ENCODE peak calls at places on chromosomes 3 and 15, in five cellular contexts. One of them, this sample, is unnamed.

GRCh38 chr3:136546718-136547117 is 205.5 kb downstream of the STAG1 start:
- DNase-seq in HCT116: peak
- DNase-seq in HepG2: no peak
- DNase-seq in H1: no peak
- DNase-seq in GM12878: no peak
- DNase-seq in this sample: no peak

GRCh38 chr15:85168642-85169173 is 187.1 kb downstream of the PDE8A start:
- DNase-seq in HCT116: peak
- DNase-seq in HepG2: peak
- DNase-seq in H1: peak
- DNase-seq in GM12878: no peak
- DNase-seq in this sample: peak

GRCh38 chr3:158102219-158102612 is 4.0 kb downstream of the SHOX2 start:
- DNase-seq in HCT116: no peak
- DNase-seq in HepG2: no peak
- DNase-seq in H1: no peak
- DNase-seq in GM12878: no peak
- DNase-seq in this sample: no peak

GRCh38 chr3:71461749-71462483 is 121.6 kb downstream of the FOXP1 start:
- DNase-seq in HCT116: no peak
- DNase-seq in HepG2: no peak
- DNase-seq in H1: no peak
- DNase-seq in GM12878: no peak
- DNase-seq in this sample: no peak

GRCh38 chr3:53243165-53243564 is 12.7 kb downstream of the TKT start:
- DNase-seq in HCT116: no peak
- DNase-seq in HepG2: no peak
- DNase-seq in H1: no peak
- DNase-seq in GM12878: no peak
- DNase-seq in this sample: no peak

GRCh38 chr3:62558549-62559112 is 185.3 kb upstream of the FEZF2 start:
- DNase-seq in HCT116: no peak
- DNase-seq in HepG2: peak
- DNase-seq in H1: peak
- DNase-seq in GM12878: no peak
- DNase-seq in this sample: peak

GRCh38 chr3:48826451-48826850 is 21.2 kb downstream of the PRKAR2A start:
- DNase-seq in HCT116: no peak
- DNase-seq in HepG2: no peak
- DNase-seq in H1: no peak
- DNase-seq in GM12878: no peak
- DNase-seq in this sample: no peak

GRCh38 chr3:141370065-141370533 is 1.8 kb downstream of the ZBTB38 start:
- DNase-seq in HCT116: peak
- DNase-seq in HepG2: peak
- DNase-seq in H1: no peak
- DNase-seq in GM12878: peak
- DNase-seq in this sample: peak

GRCh38 chr3:115325539-115325938 is 178.5 kb upstream of the ZBTB20 start:
- DNase-seq in HCT116: no peak
- DNase-seq in HepG2: peak
- DNase-seq in H1: peak
- DNase-seq in GM12878: no peak
- DNase-seq in this sample: peak

GRCh38 chr3:9204253-9205005 is 45.0 kb downstream of the SRGAP3 start:
- DNase-seq in HCT116: no peak
- DNase-seq in HepG2: peak
- DNase-seq in H1: no peak
- DNase-seq in GM12878: no peak
- DNase-seq in this sample: peak

GRCh38 chr3:129623447-129624118 is 17.1 kb upstream of the PLXND1 start:
- DNase-seq in HCT116: no peak
- DNase-seq in HepG2: no peak
- DNase-seq in H1: no peak
- DNase-seq in GM12878: no peak
- DNase-seq in this sample: no peak

GRCh38 chr3:131072845-131073244 is 46.2 kb downstream of the NEK11 start:
- DNase-seq in HCT116: no peak
- DNase-seq in HepG2: no peak
- DNase-seq in H1: no peak
- DNase-seq in GM12878: no peak
- DNase-seq in this sample: no peak

GRCh38 chr15:96334017-96334704 is 3.7 kb downstream of the NR2F2 start:
- DNase-seq in HCT116: no peak
- DNase-seq in HepG2: no peak
- DNase-seq in H1: peak
- DNase-seq in GM12878: no peak
- DNase-seq in this sample: peak

GRCh38 chr3:16060358-16060852 is 114.1 kb upstream of the GALNT15 start:
- DNase-seq in HCT116: peak
- DNase-seq in HepG2: peak
- DNase-seq in H1: no peak
- DNase-seq in GM12878: no peak
- DNase-seq in this sample: peak

GRCh38 chr3:30188713-30189112 is 417.7 kb upstream of the TGFBR2 start:
- DNase-seq in HCT116: no peak
- DNase-seq in HepG2: no peak
- DNase-seq in H1: no peak
- DNase-seq in GM12878: no peak
- DNase-seq in this sample: no peak

GRCh38 chr15:59751552-59752413 is 62.7 kb upstream of the BNIP2 start:
- DNase-seq in HCT116: peak
- DNase-seq in HepG2: peak
- DNase-seq in H1: no peak
- DNase-seq in GM12878: no peak
- DNase-seq in this sample: peak

GRCh38 chr3:32969656-32970055 is 18.2 kb downstream of the CCR4 start:
- DNase-seq in HCT116: no peak
- DNase-seq in HepG2: peak
- DNase-seq in H1: no peak
- DNase-seq in GM12878: no peak
- DNase-seq in this sample: peak

GRCh38 chr15:67068724-67069400 is 3.5 kb downstream of the SMAD3 start:
- DNase-seq in HCT116: no peak
- DNase-seq in HepG2: no peak
- DNase-seq in H1: no peak
- DNase-seq in GM12878: no peak
- DNase-seq in this sample: no peak

GRCh38 chr15:38609097-38609738 is 44.6 kb upstream of the RASGRP1 start:
- DNase-seq in HCT116: no peak
- DNase-seq in HepG2: no peak
- DNase-seq in H1: no peak
- DNase-seq in GM12878: no peak
- DNase-seq in this sample: no peak

GRCh38 chr15:80747317-80748053 is 31.7 kb upstream of the CEMIP start:
- DNase-seq in HCT116: no peak
- DNase-seq in HepG2: no peak
- DNase-seq in H1: no peak
- DNase-seq in GM12878: no peak
- DNase-seq in this sample: no peak

GRCh38 chr3:66486187-66486586 is 14.6 kb downstream of the LRIG1 start:
- DNase-seq in HCT116: no peak
- DNase-seq in HepG2: no peak
- DNase-seq in H1: no peak
- DNase-seq in GM12878: no peak
- DNase-seq in this sample: no peak

GRCh38 chr3:66487475-66487874 is 13.3 kb downstream of the LRIG1 start:
- DNase-seq in HCT116: no peak
- DNase-seq in HepG2: no peak
- DNase-seq in H1: no peak
- DNase-seq in GM12878: no peak
- DNase-seq in this sample: no peak

GRCh38 chr3:66485291-66485968 is 15.4 kb downstream of the LRIG1 start:
- DNase-seq in HCT116: no peak
- DNase-seq in HepG2: no peak
- DNase-seq in H1: no peak
- DNase-seq in GM12878: no peak
- DNase-seq in this sample: no peak

GRCh38 chr3:66488492-66488891 is 12.3 kb downstream of the LRIG1 start:
- DNase-seq in HCT116: no peak
- DNase-seq in HepG2: no peak
- DNase-seq in H1: no peak
- DNase-seq in GM12878: no peak
- DNase-seq in this sample: no peak

DNA sequence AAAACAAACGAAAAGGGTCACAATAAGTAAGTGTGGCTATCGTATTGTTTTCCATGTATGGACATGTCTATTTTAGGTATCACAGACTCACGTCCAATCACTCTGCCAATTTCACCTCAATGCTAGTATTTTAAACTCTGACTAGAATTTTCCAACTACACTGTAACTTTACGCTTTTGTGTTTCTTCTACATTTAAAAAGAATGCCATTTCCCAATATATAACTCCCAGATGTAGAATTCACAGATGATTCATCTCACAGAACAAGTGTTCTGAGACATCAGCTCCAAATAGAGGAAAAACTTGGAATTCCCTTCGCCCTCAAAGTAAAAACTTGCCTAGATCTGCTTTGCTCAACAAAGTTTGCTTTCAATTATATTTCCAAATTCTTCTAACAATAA is 14.2 kb downstream of the LRIG1 start:
- DNase-seq in HCT116: no peak
- DNase-seq in HepG2: no peak
- DNase-seq in H1: no peak
- DNase-seq in GM12878: no peak
- DNase-seq in this sample: no peak
- TF ChIP-seq JUND in HCT116: no peak
- TF ChIP-seq JUND in HepG2: no peak
- TF ChIP-seq JUND in H1: no peak
- TF ChIP-seq JUND in GM12878: no peak
- TF ChIP-seq JUND in this sample: no peak

DNA sequence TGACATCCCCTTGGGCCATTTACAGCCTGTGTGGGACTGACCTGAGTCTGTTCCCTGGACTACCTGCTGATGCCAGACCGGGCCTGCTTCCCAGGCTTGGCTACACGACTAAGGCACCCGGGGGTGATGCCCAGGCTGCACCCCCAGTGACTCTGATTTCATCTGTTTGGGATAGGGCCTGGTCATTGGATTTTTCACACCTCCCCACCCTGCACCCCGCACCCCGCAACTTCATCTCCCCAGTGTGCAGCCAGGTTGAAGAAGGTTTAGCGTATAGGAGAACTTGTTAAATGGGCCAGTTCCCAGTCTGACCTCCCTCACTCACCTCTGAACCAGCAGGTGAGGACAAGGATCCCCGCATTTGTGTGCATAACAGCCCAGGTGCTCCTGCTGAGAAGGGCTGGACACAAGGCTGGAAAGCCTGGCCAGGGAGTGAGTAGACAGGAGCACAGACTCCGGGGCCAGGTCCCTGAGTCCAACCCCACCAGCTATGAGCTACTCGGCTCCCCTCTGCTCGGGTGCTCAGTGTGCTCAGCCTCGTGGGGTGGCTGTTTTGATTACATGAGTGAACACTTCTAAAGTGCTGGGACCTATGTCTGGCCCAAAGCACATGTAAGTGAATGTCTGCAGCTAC is 18.5 kb downstream of the SLC6A20 start:
- DNase-seq in HCT116: no peak
- DNase-seq in HepG2: no peak
- DNase-seq in H1: no peak
- DNase-seq in GM12878: no peak
- DNase-seq in this sample: no peak
- TF ChIP-seq JUND in HCT116: no peak
- TF ChIP-seq JUND in HepG2: no peak
- TF ChIP-seq JUND in H1: no peak
- TF ChIP-seq JUND in GM12878: no peak
- TF ChIP-seq JUND in this sample: no peak

DNA sequence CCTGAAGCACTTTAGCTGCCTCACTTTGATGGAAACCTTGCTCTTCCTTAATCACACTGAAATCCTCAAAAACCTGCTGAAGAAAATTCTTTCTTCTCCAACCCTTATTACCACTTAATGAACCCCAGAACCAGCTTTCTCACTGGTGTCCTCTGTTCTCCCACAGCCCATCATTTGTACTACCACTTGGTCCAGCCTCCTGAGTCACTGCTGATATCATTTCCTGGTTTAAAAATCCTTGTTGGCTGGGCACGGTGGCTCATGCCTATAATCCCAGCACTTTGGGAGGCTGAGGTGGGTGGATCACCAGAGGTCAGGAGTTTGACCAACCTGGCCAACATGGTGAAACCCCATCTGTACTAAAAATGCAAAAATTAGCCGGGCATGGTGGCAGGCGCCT is 418.6 kb upstream of the KCNMB2 start:
- DNase-seq in HCT116: no peak
- DNase-seq in HepG2: no peak
- DNase-seq in H1: no peak
- DNase-seq in GM12878: no peak
- DNase-seq in this sample: no peak
- TF ChIP-seq JUND in HCT116: no peak
- TF ChIP-seq JUND in HepG2: no peak
- TF ChIP-seq JUND in H1: no peak
- TF ChIP-seq JUND in GM12878: no peak
- TF ChIP-seq JUND in this sample: no peak

GRCh38 chr3:54445630-54446029 is 323.3 kb downstream of the CACNA2D3 start:
- DNase-seq in HCT116: no peak
- DNase-seq in HepG2: no peak
- DNase-seq in H1: no peak
- DNase-seq in GM12878: no peak
- DNase-seq in this sample: no peak
- TF ChIP-seq JUND in HCT116: no peak
- TF ChIP-seq JUND in HepG2: no peak
- TF ChIP-seq JUND in H1: no peak
- TF ChIP-seq JUND in GM12878: no peak
- TF ChIP-seq JUND in this sample: no peak

DNA sequence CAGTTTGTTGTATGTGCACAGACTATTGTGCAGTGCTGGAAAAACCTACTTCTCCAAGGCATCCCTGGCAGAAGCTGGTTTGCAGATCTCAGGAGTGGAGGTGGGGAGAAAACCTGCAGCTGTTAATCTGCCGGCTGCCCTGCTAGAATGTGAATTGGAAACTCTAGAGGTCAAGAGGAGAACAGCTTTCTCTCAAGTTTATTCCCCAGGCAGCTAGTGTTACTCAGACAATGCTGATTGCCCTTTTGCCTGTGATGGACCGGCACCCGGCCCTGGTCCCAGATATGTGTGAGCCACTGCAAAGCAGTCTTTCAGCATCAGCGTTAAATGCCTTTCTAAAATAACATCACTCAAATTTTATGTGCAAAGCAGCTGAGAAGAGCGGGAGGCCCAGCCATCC is 129.7 kb upstream of the TPM1 start:
- DNase-seq in HCT116: no peak
- DNase-seq in HepG2: no peak
- DNase-seq in H1: no peak
- DNase-seq in GM12878: no peak
- DNase-seq in this sample: no peak
- TF ChIP-seq JUND in HCT116: no peak
- TF ChIP-seq JUND in HepG2: no peak
- TF ChIP-seq JUND in H1: no peak
- TF ChIP-seq JUND in GM12878: no peak
- TF ChIP-seq JUND in this sample: no peak

DNA sequence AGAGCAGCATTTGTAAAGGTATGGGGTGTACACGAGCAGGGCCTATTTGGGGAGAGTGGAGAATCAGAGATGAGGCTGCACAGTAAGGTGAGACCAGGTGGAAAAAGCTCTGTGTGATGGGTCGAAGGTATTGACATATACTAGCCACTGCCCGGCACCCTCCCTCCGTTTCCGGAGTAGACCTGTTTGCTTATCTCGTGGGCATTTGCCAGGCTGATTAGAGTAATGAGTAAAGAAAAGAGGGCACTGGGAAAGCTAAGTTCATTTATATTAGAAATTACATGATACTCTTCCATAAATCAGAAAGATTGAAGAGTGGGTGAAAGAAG is 46.2 kb upstream of the ATG7 start:
- DNase-seq in HCT116: no peak
- DNase-seq in HepG2: no peak
- DNase-seq in H1: no peak
- DNase-seq in GM12878: no peak
- DNase-seq in this sample: no peak
- TF ChIP-seq JUND in HCT116: no peak
- TF ChIP-seq JUND in HepG2: no peak
- TF ChIP-seq JUND in H1: no peak
- TF ChIP-seq JUND in GM12878: no peak
- TF ChIP-seq JUND in this sample: no peak

This sample was measured in T47D.